ENCODE peak calls at places on chromosomes 13 and 19, in nine cellular contexts. U is prostate gland; A is neuronal stem cell; W is IMR-90; F is GM23338; K is thoracic aorta; O is CD8-positive, alpha-beta memory T cell; J is gastrocnemius medialis; M is keratinocyte. P is an unnamed sample.

GRCh38 chr19:30152510-30153291 is 210.7 kb downstream of the URI1 start:
- DNase-seq in U (no peak), A (no peak), W (no peak), F (no peak), K (no peak), O (no peak), J (no peak), M (no peak), P (no peak)

GRCh38 chr13:73274147-73274546 is 215.3 kb downstream of the KLF5 start:
- DNase-seq in U (no peak), A (no peak), W (peak; percentile 27), F (no peak), K (no peak), O (no peak), J (no peak), M (no peak), P (no peak)

GRCh38 chr19:38229585-38230073 is 5.6 kb upstream of the DPF1 start:
- DNase-seq in U (peak; percentile 31), A (peak; percentile 75), W (peak; percentile 91), F (peak; percentile 79), K (no peak), O (peak; percentile 41), J (no peak), M (peak; percentile 45), P (peak; percentile 93)

GRCh38 chr13:68232351-68233130 is 1002.4 kb upstream of the PCDH9 start:
- DNase-seq in U (no peak), A (peak; percentile 41), W (no peak), F (no peak), K (no peak), O (no peak), J (no peak), M (no peak), P (no peak)

GRCh38 chr13:102589291-102589822 is 7.4 kb upstream of the TPP2 start:
- DNase-seq in U (no peak), A (no peak), W (peak; percentile 16), F (no peak), K (no peak), O (no peak), J (no peak), M (no peak), P (no peak)

GRCh38 chr13:28751210-28751935 is 32.6 kb upstream of the SLC46A3 start:
- DNase-seq in U (no peak), A (no peak), W (no peak), F (peak; percentile 24), K (no peak), O (no peak), J (no peak), M (no peak), P (no peak)

GRCh38 chr19:32318884-32319520 is 26.4 kb upstream of the ZNF507 start:
- DNase-seq in U (no peak), A (peak; percentile 49), W (no peak), F (peak; percentile 83), K (no peak), O (no peak), J (no peak), M (no peak), P (peak; percentile 27)

GRCh38 chr19:30226464-30227070 is 145.6 kb upstream of the ZNF536 start:
- DNase-seq in U (no peak), A (no peak), W (no peak), F (peak; percentile 32), K (no peak), O (no peak), J (no peak), M (no peak), P (peak; percentile 82)

GRCh38 chr19:57075801-57076492 is 43.8 kb upstream of the USP29 start:
- DNase-seq in U (no peak), A (no peak), W (no peak), F (no peak), K (no peak), O (no peak), J (no peak), M (no peak), P (no peak)

GRCh38 chr19:38458991-38459390 is 25.5 kb downstream of the RYR1 start:
- DNase-seq in U (no peak), A (no peak), W (no peak), F (no peak), K (no peak), O (no peak), J (no peak), M (no peak), P (no peak)

GRCh38 chr19:33214621-33215020 is 11.0 kb downstream of the SLC7A10 start:
- DNase-seq in U (no peak), A (no peak), W (peak; percentile 35), F (peak; percentile 80), K (no peak), O (no peak), J (no peak), M (no peak), P (peak; percentile 70)

GRCh38 chr19:13300421-13301030 is 150.3 kb downstream of the IER2 start:
- DNase-seq in U (no peak), A (no peak), W (no peak), F (no peak), K (no peak), O (no peak), J (no peak), M (no peak), P (no peak)

GRCh38 chr19:45075215-45076028 is 856 bp downstream of the ZNF296 start:
- DNase-seq in U (peak; percentile 63), A (no peak), W (no peak), F (peak; percentile 88), K (no peak), O (peak; percentile 33), J (peak; percentile 43), M (peak; percentile 55), P (peak; percentile 25)

GRCh38 chr13:53445682-53446081 is 417.1 kb downstream of the OLFM4 start:
- DNase-seq in U (peak; percentile 70), A (no peak), W (no peak), F (no peak), K (no peak), O (no peak), J (no peak), M (no peak), P (no peak)

GRCh38 chr19:47446534-47447469 is 24.9 kb downstream of the SLC8A2 start:
- DNase-seq in U (no peak), A (no peak), W (no peak), F (peak; percentile 97), K (no peak), O (no peak), J (no peak), M (no peak), P (no peak)

GRCh38 chr19:1177322-1178114 is 3.5 kb upstream of the SBNO2 start:
- DNase-seq in U (no peak), A (no peak), W (peak; percentile 97), F (no peak), K (no peak), O (no peak), J (no peak), M (peak; percentile 95), P (no peak)
- H3K4me1 ChIP-seq in U (no peaks in the 10 kb centered on the region), A (peaks cover 4% of the 10 kb centered on the region), W (peaks cover 13% of the 10 kb centered on the region), F (peaks cover 4% of the 10 kb centered on the region), K (peaks cover 17% of the 10 kb centered on the region), O (peaks cover 11% of the 10 kb centered on the region), J (peaks cover 10% of the 10 kb centered on the region), M (peaks cover 48% of the 10 kb centered on the region), P (peaks cover 9% of the 10 kb centered on the region)

GRCh38 chr13:112887557-112887991 is 81.4 kb upstream of the MCF2L start:
- DNase-seq in U (no peak), A (no peak), W (no peak), F (no peak), K (no peak), O (no peak), J (no peak), M (no peak), P (no peak)

GRCh38 chr13:112883241-112883945 is 85.6 kb upstream of the MCF2L start:
- DNase-seq in U (no peak), A (no peak), W (no peak), F (no peak), K (no peak), O (no peak), J (no peak), M (no peak), P (no peak)

GRCh38 chr13:112885782-112886268 is 83.2 kb upstream of the MCF2L start:
- DNase-seq in U (peak; percentile 89), A (peak; percentile 74), W (peak; percentile 87), F (peak; percentile 87), K (no peak), O (no peak), J (peak; percentile 44), M (peak; percentile 45), P (peak; percentile 94)

GRCh38 chr13:112887151-112887550 is 81.9 kb upstream of the MCF2L start:
- DNase-seq in U (no peak), A (no peak), W (no peak), F (no peak), K (no peak), O (no peak), J (no peak), M (no peak), P (no peak)

DNA sequence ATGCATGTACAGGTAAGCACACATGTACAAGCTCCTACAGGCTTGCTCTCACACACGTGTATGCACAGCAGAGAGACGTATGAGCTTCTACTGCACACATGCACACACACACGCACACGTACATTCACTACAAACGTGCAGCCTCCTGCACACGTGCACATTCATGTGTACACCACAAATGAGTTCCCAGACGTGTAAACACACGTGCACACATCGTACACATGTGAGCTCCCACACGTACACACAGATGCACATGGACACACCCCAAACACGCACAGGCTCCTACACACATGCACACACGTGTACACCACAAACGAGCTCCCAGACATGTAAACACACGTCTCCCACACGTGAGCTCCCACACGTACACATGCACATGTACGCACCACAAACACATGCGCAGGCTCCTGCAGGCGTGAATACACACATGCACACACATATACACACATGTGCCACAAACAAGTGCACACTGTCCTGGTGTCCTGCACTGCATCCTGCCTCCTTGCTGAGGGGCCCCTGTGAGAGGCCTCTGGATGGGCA is 83.7 kb upstream of the MCF2L start:
- DNase-seq in U (no peak), A (no peak), W (no peak), F (no peak), K (no peak), O (no peak), J (no peak), M (no peak), P (no peak)
- H3K4me3 ChIP-seq in U (no peak overlapping the region), A (peak overlapping the region; percentile 17), W (no peak overlapping the region), F (no peak overlapping the region), K (no peak overlapping the region), O (no peak overlapping the region), J (no peak overlapping the region), M (no peak overlapping the region), P (no peak overlapping the region)

DNA sequence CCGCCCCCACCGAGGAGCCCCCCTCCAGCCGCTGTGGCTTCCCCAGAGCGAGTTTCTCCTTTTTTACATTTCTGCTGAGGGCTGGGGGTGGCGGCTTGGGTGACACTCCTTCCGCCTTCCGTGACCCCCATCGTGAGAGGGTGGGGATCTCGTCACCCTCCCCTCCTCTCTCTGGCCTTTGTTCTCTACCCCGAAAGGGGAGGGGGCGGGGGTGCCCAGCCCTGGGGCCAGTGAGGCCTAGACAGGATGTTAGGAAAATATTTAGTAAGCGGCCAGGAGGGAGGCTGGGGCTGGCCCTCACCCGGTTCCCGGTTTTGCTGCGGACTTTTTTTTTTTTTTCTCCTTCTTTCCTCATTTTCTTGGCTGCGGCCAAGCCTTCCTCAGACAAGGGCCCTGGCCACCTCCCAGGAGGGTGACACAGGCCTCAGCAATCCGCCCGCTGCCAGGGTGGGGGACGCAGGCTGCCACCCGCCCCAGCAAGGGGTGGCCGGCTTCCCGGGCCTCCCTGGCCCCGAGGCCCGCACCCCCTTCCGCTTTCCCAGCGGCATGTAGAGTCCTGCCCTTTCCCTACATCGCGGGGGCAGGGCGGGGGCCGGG is 3.9 kb downstream of the MIDN start:
- DNase-seq in U (peak; percentile 94), A (no peak), W (peak; percentile 88), F (no peak), K (peak; percentile 83), O (peak; percentile 77), J (peak; percentile 80), M (no peak), P (peak; percentile 55)
- H3K4me1 ChIP-seq in U (peaks cover 36% of the 10 kb centered on the region), A (peaks cover 9% of the 10 kb centered on the region), W (peaks cover 33% of the 10 kb centered on the region), F (peaks cover 1% of the 10 kb centered on the region), K (peaks cover 24% of the 10 kb centered on the region), O (peaks cover 46% of the 10 kb centered on the region), J (peaks cover 58% of the 10 kb centered on the region), M (peaks cover 11% of the 10 kb centered on the region), P (peaks cover 16% of the 10 kb centered on the region)

GRCh38 chr19:14416743-14417214 is 2.4 kb downstream of the DDX39A start:
- DNase-seq in U (no peak), A (no peak), W (no peak), F (no peak), K (no peak), O (no peak), J (no peak), M (no peak), P (no peak)
- H3K4me3 ChIP-seq in U (no peak overlapping the region), A (no peak overlapping the region), W (no peak overlapping the region), F (no peak overlapping the region), K (no peak overlapping the region), O (peak overlapping the region; percentile 44), J (no peak overlapping the region), M (peak overlapping the region; percentile 5), P (no peak overlapping the region)

P was measured in SJCRH30.